ENCODE peak calls at places on chromosome 3, in four cellular contexts. F is breast epithelium, W is A549, A is ovary. O is an unnamed sample.

GRCh38 chr3:154098396-154098795 is 22.8 kb upstream of the ARHGEF26 start:
- DNase-seq in A (no peak), W (no peak), F (no peak), O (no peak)

GRCh38 chr3:37190667-37191066 is 16.3 kb upstream of the LRRFIP2 start:
- DNase-seq in F (no peak), A (no peak), W (no peak), O (no peak)

GRCh38 chr3:52399593-52399992 is 45.3 kb downstream of the SEMA3G start:
- DNase-seq in W (no peak), F (no peak), A (no peak), O (no peak)

GRCh38 chr3:106305882-106306445 is 437.2 kb upstream of the CBLB start:
- DNase-seq in F (no peak), A (no peak), W (no peak), O (no peak)

GRCh38 chr3:19149388-19149787 is 1.1 kb downstream of the KCNH8 start:
- DNase-seq in A (no peak), W (no peak), F (no peak), O (no peak)

GRCh38 chr3:35394400-35394799 is 244.9 kb upstream of the ARPP21 start:
- DNase-seq in F (no peak), W (no peak), A (no peak), O (no peak)

GRCh38 chr3:189186093-189186492 is 14.3 kb downstream of the TPRG1 start:
- DNase-seq in F (no peak), W (no peak), A (no peak), O (no peak)

GRCh38 chr3:173306110-173306509 is 91.4 kb upstream of the NLGN1 start:
- DNase-seq in A (no peak), W (no peak), F (no peak), O (no peak)

GRCh38 chr3:156792945-156793344 is 33.2 kb upstream of the LEKR1 start:
- DNase-seq in F (no peak), A (no peak), W (no peak), O (no peak)

GRCh38 chr3:98914210-98915080 is 12.9 kb upstream of the DCBLD2 start:
- DNase-seq in A (no peak), F (no peak), W (peak), O (no peak)

GRCh38 chr3:158420654-158421396 is 150.2 kb upstream of the MLF1 start:
- DNase-seq in A (no peak), W (peak), F (no peak), O (peak)

GRCh38 chr3:9396301-9396631 is 1.1 kb upstream of the SETD5 start:
- DNase-seq in A (no peak), F (peak), W (peak), O (no peak)

GRCh38 chr3:138569090-138569489 is 25.0 kb downstream of the CEP70 start:
- DNase-seq in W (no peak), F (no peak), A (no peak), O (no peak)

GRCh38 chr3:117355566-117355965 is 646.0 kb downstream of the TUSC7 start:
- DNase-seq in W (peak), A (no peak), F (no peak), O (no peak)

GRCh38 chr3:114294940-114295480 is 1.2 kb downstream of the TIGIT start:
- DNase-seq in W (no peak), F (no peak), A (no peak), O (no peak)
- H3K4me3 ChIP-seq in W (no peak), F (no peak), A (no peak), O (no peak)

DNA sequence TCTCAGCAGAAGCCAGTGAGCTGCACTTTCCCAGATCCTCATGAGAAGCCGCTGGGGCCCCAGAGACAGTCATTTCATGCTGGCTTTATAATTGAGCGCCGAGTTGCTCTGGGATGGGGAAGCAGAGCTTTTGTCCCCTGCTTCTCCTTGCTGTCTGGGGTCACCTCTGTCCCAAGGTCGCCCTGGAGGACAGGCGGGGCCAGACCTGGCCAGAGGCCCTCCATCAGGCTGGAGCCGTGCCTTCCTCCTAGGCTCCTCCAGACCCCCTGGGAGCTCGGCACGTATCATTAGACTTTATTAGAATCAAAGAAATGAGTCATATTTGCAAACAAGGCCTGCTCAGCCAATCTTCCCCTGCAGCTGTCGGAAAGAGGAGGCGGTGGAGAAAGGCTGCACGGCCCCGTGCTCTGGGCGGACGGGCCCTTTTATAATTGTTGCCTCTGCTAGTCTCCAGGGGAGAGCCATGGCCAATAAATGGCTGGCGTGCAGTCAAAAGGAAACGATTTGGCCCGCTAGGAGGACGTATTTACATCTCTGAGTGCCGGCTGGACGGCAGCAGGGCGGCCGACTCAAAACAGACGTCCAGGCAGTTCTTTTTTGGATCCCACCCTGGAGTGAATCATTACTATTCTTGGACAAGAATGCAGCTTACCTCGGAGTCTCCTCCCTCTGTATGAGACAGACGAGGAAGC is 50.4 kb downstream of the SLC6A6 start:
- DNase-seq in W (peak), A (peak), F (peak), O (peak)
- TF ChIP-seq POLR2A in W (no peak), A (no peak), F (no peak), O (no peak)

DNA sequence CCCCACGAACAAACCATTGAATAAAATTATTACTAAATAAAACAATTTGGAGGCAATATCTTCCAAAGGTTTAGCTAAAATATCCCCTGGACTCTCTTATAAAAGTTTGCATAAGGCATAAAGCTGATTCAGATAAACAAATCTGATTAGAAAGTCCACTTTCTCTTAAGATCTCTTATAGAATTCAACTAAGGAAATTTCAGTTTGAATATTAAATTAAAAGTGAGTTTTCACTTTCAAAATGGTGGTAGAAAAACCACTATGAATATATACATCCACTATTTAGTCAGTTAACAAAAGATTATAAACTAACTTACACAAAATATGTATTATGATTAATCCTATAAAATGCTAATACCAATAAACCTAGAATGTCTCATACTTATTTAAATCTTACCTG is 424.9 kb downstream of the MECOM start:
- DNase-seq in W (no peak), A (no peak), F (no peak), O (no peak)
- TF ChIP-seq CTCF in W (no peak), A (no peak), F (no peak), O (no peak)

GRCh38 chr3:47378869-47379268 is 2.0 kb upstream of the PTPN23 start:
- DNase-seq in A (no peak), F (no peak), W (no peak), O (no peak)
- H3K4me3 ChIP-seq in A (no peak), F (no peak), W (no peak), O (no peak)

GRCh38 chr3:16316396-16316795 is 51.4 kb downstream of the OXNAD1 start:
- DNase-seq in F (no peak), A (no peak), W (no peak), O (no peak)
- TF ChIP-seq POLR2A in F (no peak), A (no peak), W (no peak), O (no peak)

GRCh38 chr3:61858054-61858453 is 296.7 kb downstream of the PTPRG start:
- DNase-seq in A (no peak), W (no peak), F (no peak), O (no peak)
- TF ChIP-seq CTCF in A (no peak), W (peak), F (no peak), O (no peak)

O was measured in lower leg skin.